ENCODE peak calls at places on chromosome 3, in five cellular contexts. One of them, this sample, is unnamed.

GRCh38 chr3:50204804-50205718 is at the start of gene SLC38A3:
- DNase-seq in A673: no peak
- DNase-seq in endodermal cell: peak; percentile 91
- DNase-seq in spleen: no peak
- DNase-seq in astrocyte of the spinal cord: no peak
- DNase-seq in this sample: no peak

GRCh38 chr3:183006396-183007002 is 26.2 kb upstream of the DCUN1D1 start:
- DNase-seq in A673: no peak
- DNase-seq in endodermal cell: peak; percentile 50
- DNase-seq in spleen: no peak
- DNase-seq in astrocyte of the spinal cord: no peak
- DNase-seq in this sample: no peak

GRCh38 chr3:134708025-134708597 is 57.3 kb upstream of the KY start:
- DNase-seq in A673: peak; percentile 45
- DNase-seq in endodermal cell: no peak
- DNase-seq in spleen: no peak
- DNase-seq in astrocyte of the spinal cord: peak; percentile 7
- DNase-seq in this sample: no peak

GRCh38 chr3:134057006-134057832 is 27.5 kb upstream of the SLCO2A1 start:
- DNase-seq in A673: no peak
- DNase-seq in endodermal cell: peak; percentile 24
- DNase-seq in spleen: peak; percentile 66
- DNase-seq in astrocyte of the spinal cord: no peak
- DNase-seq in this sample: peak; percentile 12

GRCh38 chr3:42514876-42515275 is 12.4 kb downstream of the VIPR1 start:
- DNase-seq in A673: no peak
- DNase-seq in endodermal cell: no peak
- DNase-seq in spleen: peak; percentile 52
- DNase-seq in astrocyte of the spinal cord: no peak
- DNase-seq in this sample: no peak

GRCh38 chr3:10712121-10712520 is 103.9 kb upstream of the SLC6A11 start:
- DNase-seq in A673: no peak
- DNase-seq in endodermal cell: peak; percentile 38
- DNase-seq in spleen: no peak
- DNase-seq in astrocyte of the spinal cord: no peak
- DNase-seq in this sample: no peak

GRCh38 chr3:168096210-168096795 is 579 bp upstream of the GOLIM4 start:
- DNase-seq in A673: peak; percentile 92
- DNase-seq in endodermal cell: no peak
- DNase-seq in spleen: peak; percentile 83
- DNase-seq in astrocyte of the spinal cord: peak; percentile 94
- DNase-seq in this sample: peak; percentile 93

GRCh38 chr3:49703443-49703927 is 14.1 kb downstream of the RNF123 start:
- DNase-seq in A673: peak; percentile 60
- DNase-seq in endodermal cell: peak; percentile 89
- DNase-seq in spleen: peak; percentile 87
- DNase-seq in astrocyte of the spinal cord: peak; percentile 53
- DNase-seq in this sample: peak; percentile 56

GRCh38 chr3:116253511-116253910 is 191.8 kb downstream of the LSAMP start:
- DNase-seq in A673: no peak
- DNase-seq in endodermal cell: no peak
- DNase-seq in spleen: no peak
- DNase-seq in astrocyte of the spinal cord: peak; percentile 49
- DNase-seq in this sample: no peak

GRCh38 chr3:36380171-36381031 is at the start of gene STAC:
- DNase-seq in A673: peak; percentile 4
- DNase-seq in endodermal cell: peak; percentile 86
- DNase-seq in spleen: peak; percentile 74
- DNase-seq in astrocyte of the spinal cord: peak; percentile 30
- DNase-seq in this sample: no peak
- H3K4me3 ChIP-seq in A673: peak within 1 kb of the TSS; percentile 50
- H3K4me3 ChIP-seq in endodermal cell: peak within 1 kb of the TSS; percentile 76
- H3K4me3 ChIP-seq in spleen: peak within 1 kb of the TSS; percentile 31
- H3K4me3 ChIP-seq in astrocyte of the spinal cord: peak within 1 kb of the TSS; percentile 74
- H3K4me3 ChIP-seq in this sample: peak within 1 kb of the TSS; percentile 81

GRCh38 chr3:187750041-187750512 is 4.8 kb upstream of the BCL6 start:
- DNase-seq in A673: no peak
- DNase-seq in endodermal cell: peak; percentile 89
- DNase-seq in spleen: no peak
- DNase-seq in astrocyte of the spinal cord: peak; percentile 46
- DNase-seq in this sample: peak; percentile 34

GRCh38 chr3:187747506-187747905 is 2.2 kb upstream of the BCL6 start:
- DNase-seq in A673: no peak
- DNase-seq in endodermal cell: no peak
- DNase-seq in spleen: no peak
- DNase-seq in astrocyte of the spinal cord: no peak
- DNase-seq in this sample: no peak

GRCh38 chr3:187753516-187753915 is 8.2 kb upstream of the BCL6 start:
- DNase-seq in A673: no peak
- DNase-seq in endodermal cell: no peak
- DNase-seq in spleen: no peak
- DNase-seq in astrocyte of the spinal cord: no peak
- DNase-seq in this sample: no peak

GRCh38 chr3:187748050-187748481 is 2.8 kb upstream of the BCL6 start:
- DNase-seq in A673: peak; percentile 94
- DNase-seq in endodermal cell: peak; percentile 99
- DNase-seq in spleen: peak; percentile 97
- DNase-seq in astrocyte of the spinal cord: peak; percentile 81
- DNase-seq in this sample: peak; percentile 93

DNA sequence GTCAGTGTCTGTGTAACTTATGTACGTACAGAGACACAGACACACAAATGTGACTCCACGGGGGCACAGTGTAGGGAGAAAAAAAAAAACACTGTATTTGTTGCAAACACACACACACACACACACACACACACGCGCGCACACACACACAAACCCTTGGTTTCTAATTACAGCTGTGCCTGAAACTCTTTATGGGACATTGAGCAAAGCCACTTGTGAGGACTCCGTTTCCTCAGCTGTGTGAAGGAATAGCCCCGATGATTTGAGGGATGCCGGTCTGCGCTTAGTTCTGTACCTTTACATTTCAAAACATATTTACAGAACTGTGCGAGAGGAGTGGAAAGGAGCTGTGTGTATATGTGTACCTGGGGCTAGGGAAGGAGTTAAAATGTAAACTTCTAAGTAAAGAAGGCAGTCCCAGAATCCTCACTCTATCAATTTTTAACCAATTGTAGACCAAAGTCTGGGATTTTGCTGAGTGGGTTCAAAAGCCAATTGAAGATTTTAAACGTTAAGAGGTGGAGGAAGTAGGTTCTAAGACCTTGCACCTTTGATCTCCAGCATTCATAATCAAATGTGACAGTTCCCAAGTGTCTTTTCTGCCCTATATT is 5.3 kb upstream of the BCL6 start:
- DNase-seq in A673: no peak
- DNase-seq in endodermal cell: no peak
- DNase-seq in spleen: no peak
- DNase-seq in astrocyte of the spinal cord: peak; percentile 33
- DNase-seq in this sample: peak; percentile 39
- H3K4me3 ChIP-seq in A673: no peak overlapping the region
- H3K4me3 ChIP-seq in endodermal cell: no peak overlapping the region
- H3K4me3 ChIP-seq in spleen: no peak overlapping the region
- H3K4me3 ChIP-seq in astrocyte of the spinal cord: peak overlapping the region; percentile 9
- H3K4me3 ChIP-seq in this sample: no peak overlapping the region

DNA sequence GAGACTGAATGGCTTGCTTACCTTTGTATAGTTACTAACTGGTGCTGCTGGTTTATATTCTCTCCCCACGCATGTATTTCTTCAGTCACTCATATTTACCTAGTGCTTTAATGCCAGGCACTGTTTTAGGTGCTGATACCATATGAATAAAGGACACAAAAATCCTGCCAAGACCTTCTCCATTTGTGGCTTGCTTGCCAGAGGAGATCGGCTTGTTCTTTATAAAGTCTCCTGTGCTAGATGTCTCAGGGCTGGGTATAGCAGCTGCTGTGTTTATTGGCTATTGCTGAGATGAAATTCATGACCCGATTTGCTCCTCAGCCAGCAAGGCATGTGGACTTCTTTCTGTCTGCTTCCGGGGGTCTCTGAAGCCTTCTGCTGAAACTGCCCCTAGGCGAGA is 46.5 kb downstream of the ST6GAL1 start:
- DNase-seq in A673: no peak
- DNase-seq in endodermal cell: no peak
- DNase-seq in spleen: no peak
- DNase-seq in astrocyte of the spinal cord: no peak
- DNase-seq in this sample: no peak
- H3K4me3 ChIP-seq in A673: no peak overlapping the region
- H3K4me3 ChIP-seq in endodermal cell: no peak overlapping the region
- H3K4me3 ChIP-seq in spleen: no peak overlapping the region
- H3K4me3 ChIP-seq in astrocyte of the spinal cord: no peak overlapping the region
- H3K4me3 ChIP-seq in this sample: no peak overlapping the region

GRCh38 chr3:119809249-119810017 is 27.5 kb downstream of the NR1I2 start:
- DNase-seq in A673: no peak
- DNase-seq in endodermal cell: no peak
- DNase-seq in spleen: no peak
- DNase-seq in astrocyte of the spinal cord: no peak
- DNase-seq in this sample: no peak
- H3K4me3 ChIP-seq in A673: peak overlapping the region; percentile 31
- H3K4me3 ChIP-seq in endodermal cell: no peak overlapping the region
- H3K4me3 ChIP-seq in spleen: peak overlapping the region; percentile 54
- H3K4me3 ChIP-seq in astrocyte of the spinal cord: peak overlapping the region; percentile 36
- H3K4me3 ChIP-seq in this sample: peak overlapping the region; percentile 52

DNA sequence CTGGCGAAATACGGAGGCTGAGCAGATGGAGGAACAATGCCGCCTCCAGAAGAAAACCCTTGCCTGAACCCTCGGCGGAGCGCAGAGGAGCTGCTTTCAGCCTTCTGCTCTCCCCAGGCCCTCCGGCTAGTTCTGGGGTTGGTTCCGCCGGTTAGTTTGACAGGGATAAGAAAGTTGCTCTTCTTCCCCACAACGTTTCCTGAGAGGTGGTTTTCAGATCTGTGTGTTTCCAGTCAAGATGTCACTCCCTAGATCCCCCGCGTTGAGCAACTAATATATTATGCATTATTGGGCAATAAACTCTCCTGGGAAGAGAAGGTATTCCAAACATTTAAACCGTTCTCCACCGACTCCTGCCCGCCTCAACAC is 551 bp downstream of the NLGN1 start:
- DNase-seq in A673: no peak
- DNase-seq in endodermal cell: no peak
- DNase-seq in spleen: no peak
- DNase-seq in astrocyte of the spinal cord: no peak
- DNase-seq in this sample: no peak
- H3K4me3 ChIP-seq in A673: peak overlapping the region; percentile 65
- H3K4me3 ChIP-seq in endodermal cell: peak overlapping the region; percentile 93
- H3K4me3 ChIP-seq in spleen: no peak overlapping the region
- H3K4me3 ChIP-seq in astrocyte of the spinal cord: peak overlapping the region; percentile 71
- H3K4me3 ChIP-seq in this sample: peak overlapping the region; percentile 75

GRCh38 chr3:188217681-188218080 is 63.7 kb downstream of the LPP start:
- DNase-seq in A673: no peak
- DNase-seq in endodermal cell: no peak
- DNase-seq in spleen: no peak
- DNase-seq in astrocyte of the spinal cord: no peak
- DNase-seq in this sample: no peak
- H3K4me3 ChIP-seq in A673: no peak overlapping the region
- H3K4me3 ChIP-seq in endodermal cell: no peak overlapping the region
- H3K4me3 ChIP-seq in spleen: no peak overlapping the region
- H3K4me3 ChIP-seq in astrocyte of the spinal cord: no peak overlapping the region
- H3K4me3 ChIP-seq in this sample: no peak overlapping the region

DNA sequence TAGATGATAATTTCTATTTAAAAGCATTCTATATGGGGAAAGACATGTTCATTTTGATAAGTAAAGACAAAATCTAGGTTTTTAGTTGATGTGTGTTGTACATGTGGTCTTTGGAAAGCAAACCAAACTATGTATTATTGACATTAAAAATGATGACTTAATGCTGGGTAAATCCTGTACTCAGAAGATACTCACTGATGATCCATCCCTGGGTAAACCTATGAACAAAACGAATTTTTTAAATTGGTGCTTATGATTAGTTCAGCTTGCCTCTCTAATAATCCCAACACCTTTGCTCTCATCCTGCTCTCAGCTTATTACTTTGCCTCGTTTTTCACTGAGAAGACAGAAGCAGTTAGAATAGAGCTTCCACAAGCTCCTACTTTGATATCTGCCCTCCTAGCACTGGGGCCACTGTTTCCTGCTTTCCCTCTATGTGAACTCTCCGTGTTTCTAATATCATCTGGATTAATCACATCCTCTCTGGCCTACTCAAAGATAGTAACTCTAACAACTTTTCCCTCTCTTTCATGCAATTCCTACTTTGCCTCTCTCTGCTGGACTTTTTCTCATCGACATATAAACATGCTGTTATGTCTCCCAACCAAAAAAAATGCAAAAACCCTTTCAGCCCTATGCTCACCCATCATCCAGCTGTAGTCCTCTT is 29.3 kb downstream of the RARRES1 start:
- DNase-seq in A673: no peak
- DNase-seq in endodermal cell: no peak
- DNase-seq in spleen: no peak
- DNase-seq in astrocyte of the spinal cord: peak; percentile 73
- DNase-seq in this sample: peak; percentile 66
- H3K4me3 ChIP-seq in A673: no peak overlapping the region
- H3K4me3 ChIP-seq in endodermal cell: no peak overlapping the region
- H3K4me3 ChIP-seq in spleen: no peak overlapping the region
- H3K4me3 ChIP-seq in astrocyte of the spinal cord: no peak overlapping the region
- H3K4me3 ChIP-seq in this sample: no peak overlapping the region

This sample was measured in foreskin fibroblast.